ENCODE peak calls at places on chromosomes 16 and 17, in ten cellular contexts. Z, S, K, J, L, Y, U, T, A and P are unnamed samples.

GRCh38 chr16:17070882-17071592 is 399.7 kb downstream of the XYLT1 start:
- DNase-seq in Z (no peak), S (peak; percentile 81), K (peak; percentile 97), J (no peak), L (peak; percentile 57), Y (peak; percentile 6), U (no peak), T (no peak), A (peak; percentile 37), P (peak; percentile 5)

GRCh38 chr17:72558971-72559476 is 438.2 kb downstream of the SOX9 start:
- DNase-seq in Z (no peak), S (no peak), K (no peak), J (no peak), L (no peak), Y (no peak), U (no peak), T (no peak), A (no peak), P (no peak)

GRCh38 chr17:77840576-77841160 is 117.8 kb upstream of the TNRC6C start:
- DNase-seq in Z (no peak), S (no peak), K (no peak), J (no peak), L (no peak), Y (no peak), U (no peak), T (no peak), A (no peak), P (no peak)

GRCh38 chr17:7445011-7445927 is at the start of gene CHRNB1:
- DNase-seq in Z (no peak), S (no peak), K (peak; percentile 66), J (no peak), L (peak; percentile 96), Y (peak; percentile 68), U (no peak), T (peak; percentile 76), A (peak; percentile 57), P (peak; percentile 79)

GRCh38 chr16:18800674-18801196 is 614 bp downstream of the ARL6IP1 start:
- DNase-seq in Z (no peak), S (no peak), K (no peak), J (no peak), L (peak; percentile 73), Y (no peak), U (peak; percentile 34), T (no peak), A (no peak), P (peak; percentile 35)

GRCh38 chr17:32993977-32994376 is 2.3 kb downstream of the SPACA3 start:
- DNase-seq in Z (no peak), S (no peak), K (no peak), J (no peak), L (no peak), Y (no peak), U (no peak), T (no peak), A (no peak), P (no peak)

GRCh38 chr16:17899141-17899540 is 428.4 kb upstream of the XYLT1 start:
- DNase-seq in Z (no peak), S (no peak), K (no peak), J (no peak), L (no peak), Y (no peak), U (no peak), T (no peak), A (no peak), P (no peak)

GRCh38 chr17:17028878-17029535 is 13.2 kb upstream of the MPRIP start:
- DNase-seq in Z (no peak), S (no peak), K (no peak), J (no peak), L (peak; percentile 10), Y (peak; percentile 62), U (no peak), T (no peak), A (no peak), P (no peak)

DNA sequence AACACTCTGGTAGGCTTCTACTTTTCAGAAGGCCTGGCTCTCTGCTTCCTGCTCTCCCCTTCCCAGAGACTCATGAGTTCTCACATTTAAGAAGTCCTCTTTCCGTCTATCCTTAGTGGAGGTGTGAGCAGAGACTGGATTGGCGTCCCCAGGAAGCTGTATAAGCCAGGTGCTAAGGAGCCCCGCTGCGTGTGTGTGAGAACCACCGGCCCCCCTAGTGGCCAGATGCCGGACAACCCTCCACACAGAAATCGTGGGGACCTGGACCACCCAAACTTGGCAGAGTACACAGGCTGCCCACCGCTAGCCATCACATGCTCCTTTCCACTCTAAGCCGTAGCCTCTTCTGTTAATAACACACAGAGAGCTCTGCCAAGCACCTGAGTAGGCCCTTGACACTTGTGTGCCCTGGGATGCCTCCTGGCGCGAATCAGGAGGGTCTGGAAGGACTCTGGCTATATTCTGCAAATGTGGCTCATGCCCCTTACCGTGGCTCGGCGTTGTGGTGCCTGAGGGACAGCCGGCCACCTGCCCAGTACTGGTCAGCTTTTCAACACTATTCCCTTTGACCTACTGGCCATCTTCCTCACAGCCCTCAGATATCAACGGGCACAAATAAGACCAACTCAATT is 13.9 kb downstream of the CYB5D2 start:
- DNase-seq in Z (no peak), S (peak; percentile 11), K (no peak), J (no peak), L (peak; percentile 29), Y (no peak), U (no peak), T (no peak), A (no peak), P (peak; percentile 20)
- TF ChIP-seq CTCF in Z (no peak), S (peak; percentile 65), K (no peak), J (peak; percentile 18), L (peak; percentile 38), Y (peak; percentile 17), U (peak; percentile 32), T (no peak), A (no peak), P (no peak)

GRCh38 chr16:68190745-68191510 is 45.0 kb downstream of the ESRP2 start:
- DNase-seq in Z (no peak), S (no peak), K (no peak), J (no peak), L (no peak), Y (no peak), U (peak; percentile 14), T (no peak), A (no peak), P (no peak)

GRCh38 chr16:68190099-68190498 is 45.8 kb downstream of the ESRP2 start:
- DNase-seq in Z (no peak), S (no peak), K (no peak), J (no peak), L (no peak), Y (no peak), U (no peak), T (no peak), A (no peak), P (no peak)

GRCh38 chr16:68186877-68187276 is 49.0 kb downstream of the ESRP2 start:
- DNase-seq in Z (no peak), S (no peak), K (no peak), J (no peak), L (no peak), Y (no peak), U (no peak), T (no peak), A (no peak), P (no peak)

GRCh38 chr16:68187505-68187904 is 48.4 kb downstream of the ESRP2 start:
- DNase-seq in Z (no peak), S (no peak), K (no peak), J (no peak), L (no peak), Y (no peak), U (no peak), T (no peak), A (no peak), P (no peak)

GRCh38 chr16:68188170-68188569 is 47.8 kb downstream of the ESRP2 start:
- DNase-seq in Z (no peak), S (no peak), K (no peak), J (no peak), L (no peak), Y (no peak), U (no peak), T (no peak), A (no peak), P (no peak)
- TF ChIP-seq CTCF in Z (no peak), S (no peak), K (no peak), J (no peak), L (no peak), Y (no peak), U (no peak), T (no peak), A (no peak), P (no peak)

GRCh38 chr17:46948544-46948943 is 25.6 kb downstream of the GOSR2 start:
- DNase-seq in Z (no peak), S (no peak), K (no peak), J (no peak), L (no peak), Y (no peak), U (no peak), T (no peak), A (no peak), P (no peak)

GRCh38 chr17:46951681-46952080 is 27.4 kb downstream of the RPRML start:
- DNase-seq in Z (no peak), S (no peak), K (no peak), J (no peak), L (no peak), Y (no peak), U (no peak), T (no peak), A (no peak), P (no peak)

GRCh38 chr17:46950997-46951621 is 27.9 kb downstream of the RPRML start:
- DNase-seq in Z (no peak), S (no peak), K (no peak), J (no peak), L (peak; percentile 41), Y (no peak), U (no peak), T (no peak), A (no peak), P (no peak)

GRCh38 chr17:46950615-46950996 is 27.6 kb downstream of the GOSR2 start:
- DNase-seq in Z (no peak), S (no peak), K (no peak), J (no peak), L (no peak), Y (no peak), U (no peak), T (no peak), A (no peak), P (no peak)

DNA sequence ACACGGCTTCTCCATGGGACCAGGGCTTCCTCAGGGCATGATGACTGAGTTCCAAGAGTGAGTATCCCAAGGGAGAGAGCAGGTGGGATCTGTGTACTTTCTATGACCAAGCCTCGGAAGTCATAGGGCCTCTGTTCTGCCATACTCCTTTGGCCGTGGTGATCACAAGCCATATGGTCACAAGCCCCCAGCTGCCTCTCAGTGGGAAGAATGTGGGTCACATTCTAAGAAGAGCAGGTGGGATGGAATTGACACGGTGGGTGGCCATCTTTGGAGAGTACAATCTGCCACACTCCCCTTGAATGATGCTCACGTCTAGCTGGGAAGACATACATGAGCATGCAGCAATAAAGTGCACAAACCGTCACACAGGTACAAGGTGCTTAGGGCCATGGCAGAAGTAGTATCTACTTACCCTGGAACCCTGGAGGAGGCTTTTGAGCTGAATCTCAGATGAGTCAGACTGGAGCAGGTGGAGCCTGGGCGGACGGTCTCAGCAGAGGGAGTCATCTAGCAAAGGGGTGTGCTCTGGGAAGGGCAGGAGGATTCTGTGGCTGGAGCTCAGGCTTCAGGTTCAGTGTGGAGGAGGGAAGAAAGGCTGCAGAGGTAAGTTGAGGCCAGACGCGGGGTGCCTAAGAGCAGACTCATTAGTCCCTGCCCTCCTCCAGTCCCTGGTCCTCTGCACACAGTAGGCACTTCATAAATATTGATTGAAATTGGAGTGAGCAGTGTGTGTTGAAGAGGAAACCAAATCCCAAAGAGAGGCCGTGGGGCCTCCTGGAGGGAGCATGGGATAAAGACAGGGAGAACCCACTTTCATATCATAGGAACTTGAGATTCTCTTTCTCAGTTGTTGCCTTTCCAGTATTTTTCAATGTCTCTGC is 26.6 kb downstream of the GOSR2 start:
- DNase-seq in Z (no peak), S (no peak), K (no peak), J (no peak), L (no peak), Y (no peak), U (no peak), T (no peak), A (no peak), P (no peak)
- TF ChIP-seq CTCF in Z (no peak), S (no peak), K (no peak), J (no peak), L (no peak), Y (no peak), U (no peak), T (no peak), A (no peak), P (no peak)

GRCh38 chr17:57809879-57810278 is 40.0 kb downstream of the MRPS23 start:
- DNase-seq in Z (no peak), S (no peak), K (no peak), J (no peak), L (no peak), Y (no peak), U (no peak), T (no peak), A (no peak), P (no peak)

GRCh38 chr17:57811633-57812280 is 38.1 kb downstream of the MRPS23 start:
- DNase-seq in Z (no peak), S (no peak), K (no peak), J (no peak), L (no peak), Y (no peak), U (no peak), T (no peak), A (no peak), P (no peak)

GRCh38 chr17:57806083-57806830 is 43.6 kb downstream of the MRPS23 start:
- DNase-seq in Z (no peak), S (no peak), K (no peak), J (no peak), L (no peak), Y (no peak), U (no peak), T (no peak), A (no peak), P (no peak)

GRCh38 chr17:57808882-57809281 is 41.0 kb downstream of the MRPS23 start:
- DNase-seq in Z (no peak), S (no peak), K (no peak), J (no peak), L (no peak), Y (no peak), U (no peak), T (no peak), A (no peak), P (no peak)

GRCh38 chr17:57810740-57811632 is 38.9 kb downstream of the MRPS23 start:
- DNase-seq in Z (no peak), S (no peak), K (no peak), J (peak; percentile 52), L (no peak), Y (no peak), U (peak; percentile 86), T (no peak), A (peak; percentile 62), P (no peak)
- TF ChIP-seq CTCF in Z (no peak), S (no peak), K (no peak), J (no peak), L (no peak), Y (no peak), U (no peak), T (no peak), A (no peak), P (no peak)